ENCODE peak calls at places on chromosomes 7 and 10, in eight cellular contexts. One of them, this sample, is unnamed.

GRCh38 chr10:95445837-95446347 is 115.3 kb downstream of the SORBS1 start:
- DNase-seq in GM23248: peak
- DNase-seq in Karpas-422: peak
- DNase-seq in neural progenitor cell: peak
- DNase-seq in mesendoderm: peak
- DNase-seq in astrocyte: peak
- DNase-seq in mesenchymal stem cell: peak
- DNase-seq in hepatocyte: peak
- DNase-seq in this sample: peak

GRCh38 chr10:35925511-35925910 is 283.4 kb upstream of the FZD8 start:
- DNase-seq in GM23248: peak
- DNase-seq in Karpas-422: no peak
- DNase-seq in neural progenitor cell: no peak
- DNase-seq in mesendoderm: peak
- DNase-seq in astrocyte: peak
- DNase-seq in mesenchymal stem cell: peak
- DNase-seq in hepatocyte: no peak
- DNase-seq in this sample: peak

GRCh38 chr7:152723364-152723763 is 36.2 kb upstream of the ACTR3B start:
- DNase-seq in GM23248: no peak
- DNase-seq in Karpas-422: no peak
- DNase-seq in neural progenitor cell: no peak
- DNase-seq in mesendoderm: no peak
- DNase-seq in astrocyte: no peak
- DNase-seq in mesenchymal stem cell: no peak
- DNase-seq in hepatocyte: no peak
- DNase-seq in this sample: no peak

GRCh38 chr7:49488573-49488972 is 284.9 kb upstream of the VWC2 start:
- DNase-seq in GM23248: no peak
- DNase-seq in Karpas-422: no peak
- DNase-seq in neural progenitor cell: no peak
- DNase-seq in mesendoderm: peak
- DNase-seq in astrocyte: no peak
- DNase-seq in mesenchymal stem cell: no peak
- DNase-seq in hepatocyte: no peak
- DNase-seq in this sample: no peak

GRCh38 chr10:77458986-77459590 is 178.5 kb downstream of the KCNMA1 start:
- DNase-seq in GM23248: peak
- DNase-seq in Karpas-422: no peak
- DNase-seq in neural progenitor cell: no peak
- DNase-seq in mesendoderm: no peak
- DNase-seq in astrocyte: no peak
- DNase-seq in mesenchymal stem cell: peak
- DNase-seq in hepatocyte: no peak
- DNase-seq in this sample: peak

GRCh38 chr10:7773845-7774801 is 13.7 kb downstream of the KIN start:
- DNase-seq in GM23248: no peak
- DNase-seq in Karpas-422: no peak
- DNase-seq in neural progenitor cell: no peak
- DNase-seq in mesendoderm: no peak
- DNase-seq in astrocyte: no peak
- DNase-seq in mesenchymal stem cell: no peak
- DNase-seq in hepatocyte: no peak
- DNase-seq in this sample: peak

GRCh38 chr7:82444220-82445049 is 858 bp upstream of the CACNA2D1 start:
- DNase-seq in GM23248: no peak
- DNase-seq in Karpas-422: no peak
- DNase-seq in neural progenitor cell: peak
- DNase-seq in mesendoderm: peak
- DNase-seq in astrocyte: no peak
- DNase-seq in mesenchymal stem cell: no peak
- DNase-seq in hepatocyte: no peak
- DNase-seq in this sample: peak

GRCh38 chr7:80721880-80722595 is 83.6 kb downstream of the CD36 start:
- DNase-seq in GM23248: peak
- DNase-seq in Karpas-422: no peak
- DNase-seq in neural progenitor cell: peak
- DNase-seq in mesendoderm: peak
- DNase-seq in astrocyte: peak
- DNase-seq in mesenchymal stem cell: peak
- DNase-seq in hepatocyte: peak
- DNase-seq in this sample: peak

GRCh38 chr10:58531084-58531695 is 18.5 kb downstream of the BICC1 start:
- DNase-seq in GM23248: peak
- DNase-seq in Karpas-422: peak
- DNase-seq in neural progenitor cell: peak
- DNase-seq in mesendoderm: peak
- DNase-seq in astrocyte: peak
- DNase-seq in mesenchymal stem cell: peak
- DNase-seq in hepatocyte: peak
- DNase-seq in this sample: peak

DNA sequence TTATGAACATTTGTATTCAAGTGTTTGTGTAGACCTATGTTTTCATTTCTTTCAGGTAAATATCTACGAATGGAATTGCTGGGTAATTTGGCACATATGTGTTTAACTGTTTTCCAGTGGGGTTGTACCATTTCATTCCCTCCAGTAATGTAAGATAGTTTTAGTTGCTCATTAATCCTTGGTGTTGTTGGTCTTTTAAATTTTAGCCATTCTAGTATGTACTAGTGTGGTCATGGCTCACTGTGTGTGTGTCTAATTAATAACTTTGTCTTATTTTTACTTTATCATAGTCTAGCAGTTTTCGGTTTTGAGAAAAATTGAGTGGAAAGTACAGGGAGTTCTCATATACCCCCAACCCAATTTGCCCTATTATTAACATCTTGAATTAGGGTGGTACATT is 278.8 kb downstream of the CAMK1D start:
- DNase-seq in GM23248: no peak
- DNase-seq in Karpas-422: no peak
- DNase-seq in neural progenitor cell: no peak
- DNase-seq in mesendoderm: no peak
- DNase-seq in astrocyte: no peak
- DNase-seq in mesenchymal stem cell: no peak
- DNase-seq in hepatocyte: no peak
- DNase-seq in this sample: no peak
- H3K4me2 ChIP-seq in GM23248: no peak
- H3K4me2 ChIP-seq in Karpas-422: no peak
- H3K4me2 ChIP-seq in neural progenitor cell: peak
- H3K4me2 ChIP-seq in mesendoderm: no peak
- H3K4me2 ChIP-seq in astrocyte: no peak
- H3K4me2 ChIP-seq in mesenchymal stem cell: no peak
- H3K4me2 ChIP-seq in hepatocyte: no peak
- H3K4me2 ChIP-seq in this sample: no peak

GRCh38 chr7:134866581-134866980 is 87.1 kb downstream of the CALD1 start:
- DNase-seq in GM23248: peak
- DNase-seq in Karpas-422: no peak
- DNase-seq in neural progenitor cell: peak
- DNase-seq in mesendoderm: no peak
- DNase-seq in astrocyte: no peak
- DNase-seq in mesenchymal stem cell: peak
- DNase-seq in hepatocyte: peak
- DNase-seq in this sample: no peak

GRCh38 chr7:134870781-134871180 is 91.3 kb downstream of the CALD1 start:
- DNase-seq in GM23248: no peak
- DNase-seq in Karpas-422: no peak
- DNase-seq in neural progenitor cell: no peak
- DNase-seq in mesendoderm: no peak
- DNase-seq in astrocyte: no peak
- DNase-seq in mesenchymal stem cell: no peak
- DNase-seq in hepatocyte: no peak
- DNase-seq in this sample: no peak

GRCh38 chr7:134859783-134860182 is 80.3 kb downstream of the CALD1 start:
- DNase-seq in GM23248: no peak
- DNase-seq in Karpas-422: no peak
- DNase-seq in neural progenitor cell: no peak
- DNase-seq in mesendoderm: no peak
- DNase-seq in astrocyte: no peak
- DNase-seq in mesenchymal stem cell: no peak
- DNase-seq in hepatocyte: no peak
- DNase-seq in this sample: no peak

GRCh38 chr7:134870156-134870555 is 90.7 kb downstream of the CALD1 start:
- DNase-seq in GM23248: no peak
- DNase-seq in Karpas-422: no peak
- DNase-seq in neural progenitor cell: no peak
- DNase-seq in mesendoderm: no peak
- DNase-seq in astrocyte: no peak
- DNase-seq in mesenchymal stem cell: no peak
- DNase-seq in hepatocyte: no peak
- DNase-seq in this sample: no peak

GRCh38 chr7:134865001-134865845 is 85.8 kb downstream of the CALD1 start:
- DNase-seq in GM23248: peak
- DNase-seq in Karpas-422: no peak
- DNase-seq in neural progenitor cell: peak
- DNase-seq in mesendoderm: peak
- DNase-seq in astrocyte: peak
- DNase-seq in mesenchymal stem cell: peak
- DNase-seq in hepatocyte: no peak
- DNase-seq in this sample: no peak
- H3K4me2 ChIP-seq in GM23248: peak
- H3K4me2 ChIP-seq in Karpas-422: no peak
- H3K4me2 ChIP-seq in neural progenitor cell: no peak
- H3K4me2 ChIP-seq in mesendoderm: no peak
- H3K4me2 ChIP-seq in astrocyte: peak
- H3K4me2 ChIP-seq in mesenchymal stem cell: peak
- H3K4me2 ChIP-seq in hepatocyte: peak
- H3K4me2 ChIP-seq in this sample: no peak

DNA sequence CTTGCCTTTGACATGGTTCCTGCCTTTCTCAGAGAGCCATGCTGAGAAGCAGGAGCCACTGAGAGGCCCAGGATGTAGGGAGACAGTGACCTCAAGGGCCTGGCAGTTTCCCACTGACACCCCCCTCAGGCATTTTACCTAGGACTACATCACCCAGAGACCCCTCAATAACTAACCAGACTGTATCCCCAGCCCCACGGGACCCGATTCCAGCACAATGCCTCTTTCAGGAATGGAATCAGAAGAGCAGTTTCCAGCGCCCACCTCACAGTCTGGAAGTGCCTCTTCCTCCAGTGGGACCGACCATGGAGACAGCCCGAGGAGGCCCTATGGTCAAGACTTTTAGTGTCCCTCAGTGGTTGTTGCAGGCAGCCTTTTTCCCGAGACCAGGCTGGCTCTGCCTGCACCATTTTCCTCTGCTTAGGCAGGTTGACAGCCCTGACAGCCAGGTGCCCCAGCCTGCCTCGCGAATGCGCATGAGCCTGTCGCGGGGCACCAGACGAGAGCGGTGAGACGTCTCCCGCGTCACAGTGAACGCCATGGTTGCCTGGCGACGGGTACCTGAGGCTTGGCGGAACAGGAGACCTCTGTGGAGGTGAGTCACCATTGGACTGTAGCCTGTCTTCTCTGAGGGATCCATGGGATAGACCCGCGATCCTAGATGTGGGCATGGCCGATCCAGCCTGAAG is 28.4 kb upstream of the ZNF273 start:
- DNase-seq in GM23248: no peak
- DNase-seq in Karpas-422: no peak
- DNase-seq in neural progenitor cell: no peak
- DNase-seq in mesendoderm: no peak
- DNase-seq in astrocyte: no peak
- DNase-seq in mesenchymal stem cell: no peak
- DNase-seq in hepatocyte: no peak
- DNase-seq in this sample: no peak
- H3K4me2 ChIP-seq in GM23248: no peak
- H3K4me2 ChIP-seq in Karpas-422: no peak
- H3K4me2 ChIP-seq in neural progenitor cell: no peak
- H3K4me2 ChIP-seq in mesendoderm: no peak
- H3K4me2 ChIP-seq in astrocyte: no peak
- H3K4me2 ChIP-seq in mesenchymal stem cell: no peak
- H3K4me2 ChIP-seq in hepatocyte: no peak
- H3K4me2 ChIP-seq in this sample: no peak

GRCh38 chr10:18463673-18464211 is 187.6 kb downstream of the NSUN6 start:
- DNase-seq in GM23248: no peak
- DNase-seq in Karpas-422: no peak
- DNase-seq in neural progenitor cell: no peak
- DNase-seq in mesendoderm: no peak
- DNase-seq in astrocyte: no peak
- DNase-seq in mesenchymal stem cell: no peak
- DNase-seq in hepatocyte: no peak
- DNase-seq in this sample: no peak
- H3K4me2 ChIP-seq in GM23248: no peak
- H3K4me2 ChIP-seq in Karpas-422: no peak
- H3K4me2 ChIP-seq in neural progenitor cell: no peak
- H3K4me2 ChIP-seq in mesendoderm: no peak
- H3K4me2 ChIP-seq in astrocyte: no peak
- H3K4me2 ChIP-seq in mesenchymal stem cell: no peak
- H3K4me2 ChIP-seq in hepatocyte: no peak
- H3K4me2 ChIP-seq in this sample: no peak

DNA sequence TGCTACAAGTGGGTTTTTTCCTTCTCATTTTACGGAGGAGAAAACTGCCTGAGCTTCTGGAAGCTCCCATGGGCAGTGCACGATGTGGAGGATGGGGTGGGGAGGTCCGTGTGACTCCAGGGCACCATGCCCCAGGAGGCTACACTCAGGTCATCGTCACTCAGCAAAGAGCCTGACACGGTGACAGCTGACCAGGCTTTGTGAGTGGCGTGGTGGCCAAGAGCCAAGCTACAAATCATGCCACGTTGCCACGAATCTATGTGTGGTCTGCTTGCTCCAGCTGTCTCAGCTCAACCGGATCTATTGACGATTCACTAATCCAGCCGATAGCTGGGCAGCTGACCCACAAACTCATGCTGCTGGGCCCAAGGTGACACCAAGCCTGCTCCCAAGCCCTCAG is 27.6 kb upstream of the C10orf71 start:
- DNase-seq in GM23248: no peak
- DNase-seq in Karpas-422: no peak
- DNase-seq in neural progenitor cell: no peak
- DNase-seq in mesendoderm: no peak
- DNase-seq in astrocyte: no peak
- DNase-seq in mesenchymal stem cell: no peak
- DNase-seq in hepatocyte: no peak
- DNase-seq in this sample: no peak
- H3K4me2 ChIP-seq in GM23248: no peak
- H3K4me2 ChIP-seq in Karpas-422: no peak
- H3K4me2 ChIP-seq in neural progenitor cell: no peak
- H3K4me2 ChIP-seq in mesendoderm: no peak
- H3K4me2 ChIP-seq in astrocyte: no peak
- H3K4me2 ChIP-seq in mesenchymal stem cell: no peak
- H3K4me2 ChIP-seq in hepatocyte: no peak
- H3K4me2 ChIP-seq in this sample: no peak

DNA sequence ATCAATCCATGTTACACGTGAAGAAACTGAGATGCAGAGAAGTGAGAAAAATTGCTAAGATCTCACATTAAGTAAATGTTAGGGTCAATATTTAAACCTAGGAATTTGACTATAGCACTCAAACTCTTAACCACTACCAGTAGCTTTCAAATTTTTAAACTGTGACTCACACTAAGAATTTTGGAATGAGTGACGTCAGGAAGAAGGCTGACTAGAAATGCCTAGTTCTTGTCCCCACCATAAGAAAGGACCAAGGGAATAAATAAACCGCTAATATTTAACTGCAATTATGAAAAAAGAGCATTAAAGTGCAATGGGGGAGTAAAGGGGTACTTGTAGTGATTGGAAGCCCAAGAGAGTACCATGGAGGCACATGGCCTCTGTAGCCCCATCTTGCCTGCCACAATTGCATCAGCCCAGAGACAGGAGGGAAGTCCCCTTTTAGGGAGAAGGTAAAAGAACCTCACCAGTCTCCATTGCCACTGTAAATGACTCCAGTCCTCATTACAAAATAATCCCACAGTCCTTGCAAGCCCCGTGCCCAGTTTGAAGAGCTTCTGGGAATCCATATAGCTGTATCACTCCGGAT is 3.5 kb upstream of the AKR1B1 start:
- DNase-seq in GM23248: peak
- DNase-seq in Karpas-422: no peak
- DNase-seq in neural progenitor cell: no peak
- DNase-seq in mesendoderm: peak
- DNase-seq in astrocyte: peak
- DNase-seq in mesenchymal stem cell: peak
- DNase-seq in hepatocyte: no peak
- DNase-seq in this sample: peak
- H3K4me2 ChIP-seq in GM23248: peak
- H3K4me2 ChIP-seq in Karpas-422: no peak
- H3K4me2 ChIP-seq in neural progenitor cell: no peak
- H3K4me2 ChIP-seq in mesendoderm: no peak
- H3K4me2 ChIP-seq in astrocyte: peak
- H3K4me2 ChIP-seq in mesenchymal stem cell: no peak
- H3K4me2 ChIP-seq in hepatocyte: no peak
- H3K4me2 ChIP-seq in this sample: no peak